ENCODE peak calls at places on chromosome 12, in ten cellular contexts. O is GF-D8; E is hypothalamus; N is neuronal stem cell; D is AG10803; B is adrenal gland; Y is H9; Q is esophagus squamous epithelium; X is mammary epithelial cell; G is effector memory CD8-positive, alpha-beta T cell. W is an unnamed sample.

GRCh38 chr12:124321040-124321481 is 26.2 kb downstream of the RFLNA start:
- DNase-seq in O (no peak), E (peak; percentile 19), N (peak; percentile 26), D (peak; percentile 46), B (peak; percentile 57), Y (peak; percentile 85), Q (no peak), X (peak; percentile 48), G (peak; percentile 62), W (peak; percentile 22)

GRCh38 chr12:4331842-4332241 is 10.8 kb downstream of the TIGAR start:
- DNase-seq in O (no peak), E (no peak), N (no peak), D (no peak), B (no peak), Y (no peak), Q (no peak), X (peak; percentile 48), G (no peak), W (no peak)

GRCh38 chr12:12121022-12121421 is 50.3 kb downstream of the BCL2L14 start:
- DNase-seq in O (no peak), E (no peak), N (no peak), D (no peak), B (no peak), Y (no peak), Q (no peak), X (no peak), G (no peak), W (no peak)

GRCh38 chr12:64104376-64104775 is 117.7 kb downstream of the KICS2 start:
- DNase-seq in O (no peak), E (no peak), N (no peak), D (peak; percentile 48), B (peak; percentile 85), Y (no peak), Q (no peak), X (peak; percentile 93), G (no peak), W (no peak)

GRCh38 chr12:131986847-131987398 is 37.2 kb downstream of the EP400 start:
- DNase-seq in O (no peak), E (no peak), N (no peak), D (no peak), B (no peak), Y (no peak), Q (no peak), X (no peak), G (no peak), W (no peak)

GRCh38 chr12:84856156-84856900 is 56.3 kb downstream of the SLC6A15 start:
- DNase-seq in O (no peak), E (no peak), N (no peak), D (no peak), B (no peak), Y (no peak), Q (no peak), X (peak; percentile 92), G (no peak), W (no peak)

GRCh38 chr12:48165089-48166031 is 8.0 kb upstream of the ASB8 start:
- DNase-seq in O (peak; percentile 26), E (no peak), N (peak; percentile 62), D (peak; percentile 67), B (peak; percentile 59), Y (no peak), Q (no peak), X (peak; percentile 27), G (peak; percentile 56), W (peak; percentile 9)

GRCh38 chr12:106073179-106073578 is 65.6 kb downstream of the NUAK1 start:
- DNase-seq in O (no peak), E (no peak), N (no peak), D (no peak), B (no peak), Y (no peak), Q (no peak), X (no peak), G (no peak), W (no peak)

GRCh38 chr12:131381716-131382430 is 329.0 kb upstream of the SFSWAP start:
- DNase-seq in O (no peak), E (no peak), N (no peak), D (no peak), B (no peak), Y (peak; percentile 24), Q (no peak), X (no peak), G (no peak), W (no peak)

GRCh38 chr12:54352891-54353874 is 11.1 kb downstream of the GPR84 start:
- DNase-seq in O (no peak), E (no peak), N (peak; percentile 30), D (peak; percentile 81), B (peak; percentile 46), Y (peak; percentile 47), Q (no peak), X (no peak), G (no peak), W (no peak)

GRCh38 chr12:121857322-121858246 is 1.1 kb downstream of the HPD start:
- DNase-seq in O (no peak), E (no peak), N (no peak), D (peak; percentile 10), B (no peak), Y (peak; percentile 37), Q (no peak), X (no peak), G (no peak), W (no peak)

GRCh38 chr12:106861984-106862894 is 87.8 kb downstream of the RIC8B start:
- DNase-seq in O (peak; percentile 12), E (no peak), N (no peak), D (peak; percentile 85), B (no peak), Y (no peak), Q (no peak), X (peak; percentile 34), G (no peak), W (no peak)

GRCh38 chr12:94405378-94406116 is 54.1 kb downstream of the CEP83 start:
- DNase-seq in O (no peak), E (no peak), N (no peak), D (peak; percentile 3), B (no peak), Y (no peak), Q (no peak), X (no peak), G (no peak), W (no peak)

GRCh38 chr12:50986961-50987737 is 34.8 kb downstream of the HIGD1C start:
- DNase-seq in O (no peak), E (no peak), N (peak; percentile 9), D (peak; percentile 62), B (peak; percentile 63), Y (peak; percentile 71), Q (no peak), X (peak; percentile 32), G (peak; percentile 13), W (no peak)

GRCh38 chr12:89524201-89525001 is at the start of gene GALNT4:
- DNase-seq in O (peak; percentile 69), E (no peak), N (peak; percentile 78), D (peak; percentile 82), B (peak; percentile 88), Y (peak; percentile 92), Q (peak; percentile 44), X (peak; percentile 83), G (peak; percentile 70), W (peak; percentile 53)

GRCh38 chr12:96104566-96104965 is 69.2 kb upstream of the LTA4H start:
- DNase-seq in O (no peak), E (no peak), N (no peak), D (no peak), B (no peak), Y (no peak), Q (no peak), X (no peak), G (no peak), W (no peak)

GRCh38 chr12:93825501-93825888 is 148.3 kb downstream of the CRADD start:
- DNase-seq in O (no peak), E (no peak), N (no peak), D (no peak), B (no peak), Y (no peak), Q (no peak), X (no peak), G (no peak), W (no peak)

GRCh38 chr12:93778306-93778705 is 101.1 kb downstream of the CRADD start:
- DNase-seq in O (no peak), E (no peak), N (no peak), D (peak; percentile 93), B (peak; percentile 61), Y (no peak), Q (no peak), X (no peak), G (no peak), W (no peak)

GRCh38 chr12:59626382-59626781 is 30.6 kb downstream of the SLC16A7 start:
- DNase-seq in O (no peak), E (no peak), N (no peak), D (peak; percentile 18), B (no peak), Y (no peak), Q (no peak), X (peak; percentile 73), G (no peak), W (no peak)

GRCh38 chr12:50107416-50108268 is 3.8 kb downstream of the GPD1 start:
- DNase-seq in O (no peak), E (no peak), N (no peak), D (no peak), B (no peak), Y (no peak), Q (no peak), X (no peak), G (no peak), W (no peak)

GRCh38 chr12:96434107-96434506 is 33.9 kb upstream of the CDK17 start:
- DNase-seq in O (no peak), E (no peak), N (no peak), D (peak; percentile 93), B (no peak), Y (no peak), Q (no peak), X (no peak), G (peak; percentile 72), W (peak; percentile 87)

GRCh38 chr12:67161322-67161918 is 107.7 kb upstream of the CAND1 start:
- DNase-seq in O (no peak), E (no peak), N (no peak), D (peak; percentile 44), B (peak; percentile 40), Y (peak; percentile 46), Q (no peak), X (peak; percentile 38), G (peak; percentile 32), W (peak; percentile 48)

GRCh38 chr12:78018146-78018910 is 187.6 kb downstream of the NAV3 start:
- DNase-seq in O (no peak), E (no peak), N (peak; percentile 69), D (peak; percentile 16), B (no peak), Y (no peak), Q (no peak), X (no peak), G (no peak), W (no peak)

GRCh38 chr12:3046441-3047200 is 30.6 kb upstream of the TSPAN9 start:
- DNase-seq in O (no peak), E (no peak), N (no peak), D (peak; percentile 55), B (no peak), Y (no peak), Q (no peak), X (no peak), G (no peak), W (no peak)

GRCh38 chr12:15693233-15693911 is 95.8 kb downstream of the EPS8 start:
- DNase-seq in O (no peak), E (no peak), N (no peak), D (no peak), B (no peak), Y (no peak), Q (no peak), X (peak; percentile 35), G (no peak), W (no peak)

GRCh38 chr12:12673296-12673695 is 22.7 kb downstream of the GPR19 start:
- DNase-seq in O (no peak), E (no peak), N (no peak), D (no peak), B (no peak), Y (no peak), Q (no peak), X (no peak), G (no peak), W (no peak)

GRCh38 chr12:132413931-132414588 is 75.9 kb upstream of the FBRSL1 start:
- DNase-seq in O (no peak), E (no peak), N (no peak), D (no peak), B (no peak), Y (no peak), Q (no peak), X (no peak), G (no peak), W (no peak)

GRCh38 chr12:46770501-46771183 is 55.2 kb downstream of the SLC38A4 start:
- DNase-seq in O (no peak), E (no peak), N (peak; percentile 20), D (peak; percentile 80), B (peak; percentile 33), Y (no peak), Q (no peak), X (no peak), G (no peak), W (no peak)